ENCODE peak calls at places on chromosomes 2 and 18, in eight cellular contexts. One of them, this sample, is unnamed.

GRCh38 chr2:118310016-118310877 is 222.0 kb downstream of the INSIG2 start:
- DNase-seq in nephron progenitor cell: peak; percentile 37
- DNase-seq in anterior cingulate cortex: peak; percentile 10
- DNase-seq in MV-4-11: no peak
- DNase-seq in left lobe of liver: no peak
- DNase-seq in stomach: no peak
- DNase-seq in A549: no peak
- DNase-seq in ecto neural progenitor cell: peak; percentile 73
- DNase-seq in this sample: peak; percentile 72

GRCh38 chr2:45220227-45220626 is 211.0 kb upstream of the SIX2 start:
- DNase-seq in nephron progenitor cell: no peak
- DNase-seq in anterior cingulate cortex: no peak
- DNase-seq in MV-4-11: no peak
- DNase-seq in left lobe of liver: no peak
- DNase-seq in stomach: no peak
- DNase-seq in A549: no peak
- DNase-seq in ecto neural progenitor cell: no peak
- DNase-seq in this sample: no peak

GRCh38 chr18:9735238-9735637 is 27.1 kb downstream of the RAB31 start:
- DNase-seq in nephron progenitor cell: no peak
- DNase-seq in anterior cingulate cortex: no peak
- DNase-seq in MV-4-11: peak; percentile 95
- DNase-seq in left lobe of liver: peak; percentile 45
- DNase-seq in stomach: no peak
- DNase-seq in A549: no peak
- DNase-seq in ecto neural progenitor cell: no peak
- DNase-seq in this sample: no peak

GRCh38 chr2:197261808-197262226 is 48.8 kb downstream of the ANKRD44 start:
- DNase-seq in nephron progenitor cell: no peak
- DNase-seq in anterior cingulate cortex: no peak
- DNase-seq in MV-4-11: peak; percentile 36
- DNase-seq in left lobe of liver: no peak
- DNase-seq in stomach: no peak
- DNase-seq in A549: no peak
- DNase-seq in ecto neural progenitor cell: no peak
- DNase-seq in this sample: no peak

GRCh38 chr18:11260963-11261441 is 111.6 kb upstream of the PIEZO2 start:
- DNase-seq in nephron progenitor cell: no peak
- DNase-seq in anterior cingulate cortex: no peak
- DNase-seq in MV-4-11: no peak
- DNase-seq in left lobe of liver: no peak
- DNase-seq in stomach: no peak
- DNase-seq in A549: no peak
- DNase-seq in ecto neural progenitor cell: peak; percentile 63
- DNase-seq in this sample: peak; percentile 56

GRCh38 chr2:47559079-47559684 is 156.2 kb downstream of the MSH2 start:
- DNase-seq in nephron progenitor cell: no peak
- DNase-seq in anterior cingulate cortex: no peak
- DNase-seq in MV-4-11: no peak
- DNase-seq in left lobe of liver: no peak
- DNase-seq in stomach: no peak
- DNase-seq in A549: no peak
- DNase-seq in ecto neural progenitor cell: no peak
- DNase-seq in this sample: peak; percentile 42

GRCh38 chr18:41731887-41732286 is 223.1 kb upstream of the PIK3C3 start:
- DNase-seq in nephron progenitor cell: no peak
- DNase-seq in anterior cingulate cortex: no peak
- DNase-seq in MV-4-11: no peak
- DNase-seq in left lobe of liver: no peak
- DNase-seq in stomach: no peak
- DNase-seq in A549: no peak
- DNase-seq in ecto neural progenitor cell: no peak
- DNase-seq in this sample: no peak

GRCh38 chr2:189751080-189751658 is 11.4 kb downstream of the OSGEPL1 start:
- DNase-seq in nephron progenitor cell: peak; percentile 32
- DNase-seq in anterior cingulate cortex: no peak
- DNase-seq in MV-4-11: peak; percentile 35
- DNase-seq in left lobe of liver: no peak
- DNase-seq in stomach: peak; percentile 32
- DNase-seq in A549: peak; percentile 44
- DNase-seq in ecto neural progenitor cell: no peak
- DNase-seq in this sample: peak; percentile 44

GRCh38 chr2:127859712-127860085 is 1.7 kb upstream of the POLR2D start:
- DNase-seq in nephron progenitor cell: peak; percentile 68
- DNase-seq in anterior cingulate cortex: no peak
- DNase-seq in MV-4-11: no peak
- DNase-seq in left lobe of liver: peak; percentile 54
- DNase-seq in stomach: peak; percentile 88
- DNase-seq in A549: no peak
- DNase-seq in ecto neural progenitor cell: peak; percentile 76
- DNase-seq in this sample: peak; percentile 92

GRCh38 chr2:135551356-135551755 is 20.1 kb downstream of the R3HDM1 start:
- DNase-seq in nephron progenitor cell: no peak
- DNase-seq in anterior cingulate cortex: no peak
- DNase-seq in MV-4-11: no peak
- DNase-seq in left lobe of liver: no peak
- DNase-seq in stomach: no peak
- DNase-seq in A549: no peak
- DNase-seq in ecto neural progenitor cell: no peak
- DNase-seq in this sample: no peak

GRCh38 chr2:28300921-28301341 is 91.7 kb upstream of the FOSL2 start:
- DNase-seq in nephron progenitor cell: no peak
- DNase-seq in anterior cingulate cortex: no peak
- DNase-seq in MV-4-11: no peak
- DNase-seq in left lobe of liver: no peak
- DNase-seq in stomach: no peak
- DNase-seq in A549: no peak
- DNase-seq in ecto neural progenitor cell: no peak
- DNase-seq in this sample: no peak

This sample was measured in H7.